ENCODE peak calls at places on chromosomes 11 and 22, in eight cellular contexts. One of them, this sample, is unnamed.

GRCh38 chr11:45157247-45158209 is 11.1 kb downstream of the PRDM11 start:
- DNase-seq in cardiac muscle cell: no peak
- DNase-seq in tibial artery: no peak
- DNase-seq in heart left ventricle: no peak
- DNase-seq in kidney: no peak
- DNase-seq in breast epithelium: peak; percentile 34
- DNase-seq in transverse colon: no peak
- DNase-seq in prostate gland: no peak
- DNase-seq in this sample: no peak

GRCh38 chr11:47551086-47551485 is 1.8 kb downstream of the CELF1 start:
- DNase-seq in cardiac muscle cell: peak; percentile 35
- DNase-seq in tibial artery: no peak
- DNase-seq in heart left ventricle: no peak
- DNase-seq in kidney: no peak
- DNase-seq in breast epithelium: no peak
- DNase-seq in transverse colon: no peak
- DNase-seq in prostate gland: no peak
- DNase-seq in this sample: no peak

GRCh38 chr11:43904737-43905515 is 24.3 kb downstream of the ALKBH3 start:
- DNase-seq in cardiac muscle cell: no peak
- DNase-seq in tibial artery: no peak
- DNase-seq in heart left ventricle: no peak
- DNase-seq in kidney: no peak
- DNase-seq in breast epithelium: no peak
- DNase-seq in transverse colon: no peak
- DNase-seq in prostate gland: no peak
- DNase-seq in this sample: no peak

GRCh38 chr22:46661221-46661851 is 41.1 kb downstream of the GRAMD4 start:
- DNase-seq in cardiac muscle cell: peak; percentile 40
- DNase-seq in tibial artery: no peak
- DNase-seq in heart left ventricle: no peak
- DNase-seq in kidney: peak; percentile 74
- DNase-seq in breast epithelium: no peak
- DNase-seq in transverse colon: no peak
- DNase-seq in prostate gland: peak; percentile 34
- DNase-seq in this sample: no peak

GRCh38 chr11:29184939-29185890 is 831.6 kb downstream of the KCNA4 start:
- DNase-seq in cardiac muscle cell: no peak
- DNase-seq in tibial artery: no peak
- DNase-seq in heart left ventricle: no peak
- DNase-seq in kidney: no peak
- DNase-seq in breast epithelium: no peak
- DNase-seq in transverse colon: no peak
- DNase-seq in prostate gland: no peak
- DNase-seq in this sample: no peak

GRCh38 chr11:69671734-69672465 is 3.3 kb downstream of the LTO1 start:
- DNase-seq in cardiac muscle cell: no peak
- DNase-seq in tibial artery: no peak
- DNase-seq in heart left ventricle: no peak
- DNase-seq in kidney: no peak
- DNase-seq in breast epithelium: peak; percentile 45
- DNase-seq in transverse colon: no peak
- DNase-seq in prostate gland: no peak
- DNase-seq in this sample: no peak

GRCh38 chr11:62856333-62856910 is 17.0 kb upstream of the WDR74 start:
- DNase-seq in cardiac muscle cell: no peak
- DNase-seq in tibial artery: no peak
- DNase-seq in heart left ventricle: no peak
- DNase-seq in kidney: no peak
- DNase-seq in breast epithelium: no peak
- DNase-seq in transverse colon: no peak
- DNase-seq in prostate gland: no peak
- DNase-seq in this sample: no peak

GRCh38 chr22:37498289-37498909 is 12.2 kb upstream of the MFNG start:
- DNase-seq in cardiac muscle cell: peak; percentile 69
- DNase-seq in tibial artery: no peak
- DNase-seq in heart left ventricle: no peak
- DNase-seq in kidney: no peak
- DNase-seq in breast epithelium: no peak
- DNase-seq in transverse colon: peak; percentile 80
- DNase-seq in prostate gland: no peak
- DNase-seq in this sample: no peak

GRCh38 chr22:46088541-46089311 is 61.6 kb upstream of the PPARA start:
- DNase-seq in cardiac muscle cell: no peak
- DNase-seq in tibial artery: peak; percentile 47
- DNase-seq in heart left ventricle: peak; percentile 75
- DNase-seq in kidney: peak; percentile 85
- DNase-seq in breast epithelium: no peak
- DNase-seq in transverse colon: no peak
- DNase-seq in prostate gland: no peak
- DNase-seq in this sample: no peak

GRCh38 chr11:58524232-58525036 is 16.5 kb upstream of the OR5B21 start:
- DNase-seq in cardiac muscle cell: peak; percentile 83
- DNase-seq in tibial artery: peak; percentile 64
- DNase-seq in heart left ventricle: peak; percentile 46
- DNase-seq in kidney: peak; percentile 68
- DNase-seq in breast epithelium: peak; percentile 71
- DNase-seq in transverse colon: peak; percentile 61
- DNase-seq in prostate gland: peak; percentile 49
- DNase-seq in this sample: peak; percentile 54

GRCh38 chr11:35030716-35031213 is 108.2 kb upstream of the CD44 start:
- DNase-seq in cardiac muscle cell: no peak
- DNase-seq in tibial artery: peak; percentile 80
- DNase-seq in heart left ventricle: peak; percentile 76
- DNase-seq in kidney: no peak
- DNase-seq in breast epithelium: no peak
- DNase-seq in transverse colon: peak; percentile 25
- DNase-seq in prostate gland: no peak
- DNase-seq in this sample: peak; percentile 37

GRCh38 chr11:80980221-80980620 is 1539.4 kb upstream of the TENM4 start:
- DNase-seq in cardiac muscle cell: no peak
- DNase-seq in tibial artery: no peak
- DNase-seq in heart left ventricle: no peak
- DNase-seq in kidney: no peak
- DNase-seq in breast epithelium: no peak
- DNase-seq in transverse colon: no peak
- DNase-seq in prostate gland: no peak
- DNase-seq in this sample: no peak

DNA sequence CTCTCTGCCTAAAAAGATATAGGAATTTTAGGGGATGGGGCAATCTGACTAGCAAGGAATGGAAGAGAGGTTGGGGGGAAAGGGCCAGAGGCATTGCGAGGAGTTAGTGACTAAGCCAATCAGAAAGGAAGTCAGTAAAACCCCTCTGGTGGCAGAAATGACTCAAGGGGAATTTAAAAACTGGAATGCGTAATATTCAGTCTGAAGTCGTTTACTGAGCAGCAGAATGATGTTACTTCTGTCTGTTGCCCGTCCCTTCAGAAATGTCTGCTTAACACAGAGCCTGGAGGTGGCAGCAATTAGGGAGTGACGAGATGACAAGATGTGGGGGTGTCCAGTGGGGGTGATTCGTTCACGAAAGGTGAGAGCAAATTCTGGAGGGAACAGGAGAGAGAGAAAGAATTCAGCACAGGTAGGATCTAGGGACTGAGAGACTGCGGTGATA is 107.7 kb upstream of the CLMP start:
- DNase-seq in cardiac muscle cell: no peak
- DNase-seq in tibial artery: no peak
- DNase-seq in heart left ventricle: no peak
- DNase-seq in kidney: no peak
- DNase-seq in breast epithelium: no peak
- DNase-seq in transverse colon: no peak
- DNase-seq in prostate gland: no peak
- DNase-seq in this sample: no peak
- TF ChIP-seq CTCF in cardiac muscle cell: no peak
- TF ChIP-seq CTCF in tibial artery: no peak
- TF ChIP-seq CTCF in heart left ventricle: no peak
- TF ChIP-seq CTCF in kidney: no peak
- TF ChIP-seq CTCF in breast epithelium: no peak
- TF ChIP-seq CTCF in transverse colon: no peak
- TF ChIP-seq CTCF in prostate gland: no peak
- TF ChIP-seq CTCF in this sample: no peak

GRCh38 chr11:2463766-2464277 is 19.0 kb downstream of the KCNQ1 start:
- DNase-seq in cardiac muscle cell: no peak
- DNase-seq in tibial artery: no peak
- DNase-seq in heart left ventricle: peak; percentile 79
- DNase-seq in kidney: no peak
- DNase-seq in breast epithelium: no peak
- DNase-seq in transverse colon: no peak
- DNase-seq in prostate gland: no peak
- DNase-seq in this sample: no peak

GRCh38 chr11:2462092-2462985 is 17.5 kb downstream of the KCNQ1 start:
- DNase-seq in cardiac muscle cell: no peak
- DNase-seq in tibial artery: no peak
- DNase-seq in heart left ventricle: no peak
- DNase-seq in kidney: no peak
- DNase-seq in breast epithelium: no peak
- DNase-seq in transverse colon: no peak
- DNase-seq in prostate gland: no peak
- DNase-seq in this sample: no peak

GRCh38 chr11:2461253-2462091 is 16.7 kb downstream of the KCNQ1 start:
- DNase-seq in cardiac muscle cell: peak; percentile 68
- DNase-seq in tibial artery: no peak
- DNase-seq in heart left ventricle: peak; percentile 72
- DNase-seq in kidney: peak; percentile 53
- DNase-seq in breast epithelium: no peak
- DNase-seq in transverse colon: no peak
- DNase-seq in prostate gland: no peak
- DNase-seq in this sample: no peak

GRCh38 chr11:2464451-2465165 is 19.8 kb downstream of the KCNQ1 start:
- DNase-seq in cardiac muscle cell: no peak
- DNase-seq in tibial artery: no peak
- DNase-seq in heart left ventricle: no peak
- DNase-seq in kidney: no peak
- DNase-seq in breast epithelium: no peak
- DNase-seq in transverse colon: no peak
- DNase-seq in prostate gland: no peak
- DNase-seq in this sample: no peak

DNA sequence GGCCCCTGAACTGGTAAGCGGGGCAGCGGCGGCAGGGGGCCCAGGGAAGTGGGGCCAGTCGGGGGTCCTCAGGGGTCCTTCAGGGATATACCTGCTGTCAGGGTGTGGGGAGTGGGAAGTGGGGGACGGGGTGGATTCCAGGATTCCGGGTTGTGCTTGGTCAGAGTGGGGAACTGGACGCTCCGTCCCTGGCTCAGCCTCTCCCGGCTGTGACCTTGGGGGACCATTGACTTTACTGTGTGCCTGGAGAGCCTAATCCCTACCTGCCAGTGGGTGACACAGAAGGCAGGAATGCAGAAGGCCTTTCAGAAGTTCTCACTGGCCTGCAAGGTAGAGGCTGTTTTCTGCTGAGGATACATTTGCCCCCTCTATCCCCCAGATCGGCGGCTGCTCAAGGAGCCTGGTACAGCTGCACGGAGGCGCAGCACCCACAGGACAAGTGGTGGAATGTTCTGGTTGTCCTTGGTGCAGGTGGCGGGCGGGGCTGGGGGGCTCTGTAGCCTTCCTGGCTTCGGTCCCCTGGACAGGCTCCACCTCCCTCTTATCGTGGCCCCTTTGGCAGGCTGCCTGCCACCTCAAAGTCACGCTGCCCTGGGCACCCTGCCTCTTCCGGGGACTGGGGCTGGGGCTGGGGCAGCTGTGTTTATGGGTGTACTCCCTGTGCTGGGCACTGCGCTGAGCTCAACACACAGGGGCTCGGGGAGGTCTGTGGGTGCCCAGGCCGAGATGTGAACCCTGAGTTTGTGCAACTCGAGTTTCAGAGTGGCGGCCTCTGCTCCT is 18.4 kb downstream of the KCNQ1 start:
- DNase-seq in cardiac muscle cell: no peak
- DNase-seq in tibial artery: no peak
- DNase-seq in heart left ventricle: peak; percentile 90
- DNase-seq in kidney: peak; percentile 93
- DNase-seq in breast epithelium: no peak
- DNase-seq in transverse colon: peak; percentile 87
- DNase-seq in prostate gland: peak; percentile 23
- DNase-seq in this sample: peak; percentile 86
- H3K4me1 ChIP-seq in cardiac muscle cell: peaks cover 40% of the 10 kb centered on the region
- H3K4me1 ChIP-seq in tibial artery: no peaks in the 10 kb centered on the region
- H3K4me1 ChIP-seq in heart left ventricle: peaks cover 78% of the 10 kb centered on the region
- H3K4me1 ChIP-seq in kidney: peaks cover 37% of the 10 kb centered on the region
- H3K4me1 ChIP-seq in breast epithelium: no peaks in the 10 kb centered on the region
- H3K4me1 ChIP-seq in transverse colon: peaks cover 40% of the 10 kb centered on the region
- H3K4me1 ChIP-seq in prostate gland: peaks cover 3% of the 10 kb centered on the region
- H3K4me1 ChIP-seq in this sample: no peaks in the 10 kb centered on the region

DNA sequence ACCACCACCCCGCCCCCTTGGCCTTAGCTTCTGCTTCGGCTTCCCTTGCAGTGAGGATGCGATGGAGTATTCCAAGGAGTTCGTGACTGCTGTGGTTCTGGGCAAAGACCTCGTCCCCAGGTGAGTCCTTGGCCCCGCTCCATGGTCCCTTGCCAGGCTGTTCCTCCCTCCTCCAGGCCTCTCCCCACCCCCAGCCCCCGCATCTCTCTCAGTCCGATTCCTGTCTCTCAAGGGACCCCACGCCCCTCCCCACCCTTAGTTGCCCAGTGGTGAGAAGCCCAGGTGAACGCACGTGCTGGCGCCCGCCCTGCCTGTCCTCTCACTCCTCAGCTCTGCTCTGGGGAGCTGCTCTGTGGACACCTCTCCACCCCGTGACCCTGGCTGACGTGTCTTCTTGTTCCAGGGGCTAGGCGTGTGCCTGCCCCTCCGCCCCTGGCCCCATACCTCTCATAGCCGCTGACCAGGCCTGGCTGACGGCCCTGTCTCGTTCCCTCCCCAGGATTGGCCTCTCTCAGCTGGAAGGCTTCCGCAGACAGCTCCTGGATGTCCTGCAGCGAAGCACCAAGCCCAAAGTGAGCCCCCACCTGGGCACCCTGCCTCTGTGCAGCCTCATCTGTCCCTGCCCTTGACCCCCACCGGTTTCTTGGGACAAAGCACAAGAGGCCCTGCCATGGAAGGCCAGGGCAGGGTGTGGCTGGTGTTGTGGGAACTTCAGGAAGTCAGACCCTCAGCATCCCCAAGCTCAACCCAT is 14.6 kb upstream of the MYRF start:
- DNase-seq in cardiac muscle cell: no peak
- DNase-seq in tibial artery: no peak
- DNase-seq in heart left ventricle: no peak
- DNase-seq in kidney: no peak
- DNase-seq in breast epithelium: no peak
- DNase-seq in transverse colon: no peak
- DNase-seq in prostate gland: no peak
- DNase-seq in this sample: no peak
- TF ChIP-seq CTCF in cardiac muscle cell: no peak
- TF ChIP-seq CTCF in tibial artery: no peak
- TF ChIP-seq CTCF in heart left ventricle: no peak
- TF ChIP-seq CTCF in kidney: no peak
- TF ChIP-seq CTCF in breast epithelium: no peak
- TF ChIP-seq CTCF in transverse colon: no peak
- TF ChIP-seq CTCF in prostate gland: no peak
- TF ChIP-seq CTCF in this sample: no peak

DNA sequence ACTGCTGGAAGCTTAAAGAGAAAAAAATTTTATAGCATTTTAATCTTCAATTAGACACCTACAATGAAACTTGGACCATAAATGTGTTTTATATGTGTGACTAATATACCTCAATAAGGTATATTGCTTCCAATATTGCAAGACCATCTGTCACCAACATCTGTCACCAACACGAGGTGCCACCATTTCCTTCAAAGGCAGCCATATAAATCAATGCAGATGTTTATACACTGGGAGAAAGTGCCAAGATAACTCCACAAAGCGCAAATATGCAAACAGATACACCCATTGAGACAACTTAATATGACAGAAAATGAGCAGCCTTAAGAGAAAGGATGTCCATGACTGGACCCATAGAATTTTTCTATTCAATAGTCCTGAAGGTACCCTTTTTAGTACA is 12.7 kb downstream of the MPZL3 start:
- DNase-seq in cardiac muscle cell: no peak
- DNase-seq in tibial artery: no peak
- DNase-seq in heart left ventricle: no peak
- DNase-seq in kidney: no peak
- DNase-seq in breast epithelium: no peak
- DNase-seq in transverse colon: no peak
- DNase-seq in prostate gland: no peak
- DNase-seq in this sample: no peak
- H3K4me1 ChIP-seq in cardiac muscle cell: peaks cover 4% of the 10 kb centered on the region
- H3K4me1 ChIP-seq in tibial artery: no peaks in the 10 kb centered on the region
- H3K4me1 ChIP-seq in heart left ventricle: peaks cover 60% of the 10 kb centered on the region
- H3K4me1 ChIP-seq in kidney: no peaks in the 10 kb centered on the region
- H3K4me1 ChIP-seq in breast epithelium: no peaks in the 10 kb centered on the region
- H3K4me1 ChIP-seq in transverse colon: peaks cover 13% of the 10 kb centered on the region
- H3K4me1 ChIP-seq in prostate gland: no peaks in the 10 kb centered on the region
- H3K4me1 ChIP-seq in this sample: peaks cover 14% of the 10 kb centered on the region